ENCODE peak calls at places on chromosomes 5 and 9, in five cellular contexts. One of them, this sample, is unnamed.

GRCh38 chr9:122095010-122095767 is 2.1 kb upstream of the TTLL11 start:
- DNase-seq in left ventricle myocardium inferior: no peak
- DNase-seq in esophagus squamous epithelium: no peak
- DNase-seq in prostate gland: peak; percentile 34
- DNase-seq in fibroblast of lung: peak; percentile 44
- DNase-seq in this sample: peak; percentile 72

GRCh38 chr5:35393901-35394300 is 163.6 kb upstream of the PRLR start:
- DNase-seq in left ventricle myocardium inferior: no peak
- DNase-seq in esophagus squamous epithelium: no peak
- DNase-seq in prostate gland: no peak
- DNase-seq in fibroblast of lung: no peak
- DNase-seq in this sample: no peak

GRCh38 chr5:51391175-51391574 is 7.9 kb downstream of the ISL1 start:
- DNase-seq in left ventricle myocardium inferior: no peak
- DNase-seq in esophagus squamous epithelium: no peak
- DNase-seq in prostate gland: no peak
- DNase-seq in fibroblast of lung: no peak
- DNase-seq in this sample: no peak

GRCh38 chr5:93603711-93604118 is 20.7 kb downstream of the NR2F1 start:
- DNase-seq in left ventricle myocardium inferior: no peak
- DNase-seq in esophagus squamous epithelium: no peak
- DNase-seq in prostate gland: no peak
- DNase-seq in fibroblast of lung: peak; percentile 51
- DNase-seq in this sample: no peak

GRCh38 chr9:37746448-37747270 is 6.9 kb upstream of the TRMT10B start:
- DNase-seq in left ventricle myocardium inferior: no peak
- DNase-seq in esophagus squamous epithelium: no peak
- DNase-seq in prostate gland: no peak
- DNase-seq in fibroblast of lung: peak; percentile 55
- DNase-seq in this sample: no peak

GRCh38 chr9:76456202-76456926 is 2.6 kb upstream of the GCNT1 start:
- DNase-seq in left ventricle myocardium inferior: no peak
- DNase-seq in esophagus squamous epithelium: no peak
- DNase-seq in prostate gland: peak; percentile 31
- DNase-seq in fibroblast of lung: peak; percentile 73
- DNase-seq in this sample: peak; percentile 50

GRCh38 chr9:135310134-135310533 is 169.4 kb upstream of the PPP1R26 start:
- DNase-seq in left ventricle myocardium inferior: no peak
- DNase-seq in esophagus squamous epithelium: no peak
- DNase-seq in prostate gland: no peak
- DNase-seq in fibroblast of lung: no peak
- DNase-seq in this sample: no peak

GRCh38 chr5:60196382-60197113 is 303.0 kb upstream of the PDE4D start:
- DNase-seq in left ventricle myocardium inferior: no peak
- DNase-seq in esophagus squamous epithelium: no peak
- DNase-seq in prostate gland: peak; percentile 47
- DNase-seq in fibroblast of lung: peak; percentile 96
- DNase-seq in this sample: peak; percentile 99

GRCh38 chr9:117705386-117705785 is 1.2 kb downstream of the TLR4 start:
- DNase-seq in left ventricle myocardium inferior: no peak
- DNase-seq in esophagus squamous epithelium: no peak
- DNase-seq in prostate gland: no peak
- DNase-seq in fibroblast of lung: no peak
- DNase-seq in this sample: no peak

GRCh38 chr5:10786835-10787234 is 25.8 kb upstream of the DAP start:
- DNase-seq in left ventricle myocardium inferior: no peak
- DNase-seq in esophagus squamous epithelium: no peak
- DNase-seq in prostate gland: no peak
- DNase-seq in fibroblast of lung: no peak
- DNase-seq in this sample: no peak

GRCh38 chr5:64165500-64166200 is at the start of gene RNF180:
- DNase-seq in left ventricle myocardium inferior: peak; percentile 56
- DNase-seq in esophagus squamous epithelium: no peak
- DNase-seq in prostate gland: peak; percentile 30
- DNase-seq in fibroblast of lung: peak; percentile 51
- DNase-seq in this sample: peak; percentile 39

GRCh38 chr9:95048225-95049087 is 269.1 kb downstream of the FANCC start:
- DNase-seq in left ventricle myocardium inferior: peak; percentile 75
- DNase-seq in esophagus squamous epithelium: no peak
- DNase-seq in prostate gland: peak; percentile 79
- DNase-seq in fibroblast of lung: peak; percentile 58
- DNase-seq in this sample: no peak

GRCh38 chr9:94922098-94922607 is 195.7 kb downstream of the AOPEP start:
- DNase-seq in left ventricle myocardium inferior: no peak
- DNase-seq in esophagus squamous epithelium: no peak
- DNase-seq in prostate gland: peak; percentile 77
- DNase-seq in fibroblast of lung: peak; percentile 100
- DNase-seq in this sample: peak; percentile 97

GRCh38 chr5:68518286-68518685 is 302.7 kb downstream of the PIK3R1 start:
- DNase-seq in left ventricle myocardium inferior: no peak
- DNase-seq in esophagus squamous epithelium: no peak
- DNase-seq in prostate gland: no peak
- DNase-seq in fibroblast of lung: no peak
- DNase-seq in this sample: no peak

GRCh38 chr5:175765858-175766257 is 105.5 kb upstream of the CPLX2 start:
- DNase-seq in left ventricle myocardium inferior: no peak
- DNase-seq in esophagus squamous epithelium: no peak
- DNase-seq in prostate gland: no peak
- DNase-seq in fibroblast of lung: no peak
- DNase-seq in this sample: no peak

GRCh38 chr5:110852053-110852452 is 113.2 kb downstream of the SLC25A46 start:
- DNase-seq in left ventricle myocardium inferior: no peak
- DNase-seq in esophagus squamous epithelium: no peak
- DNase-seq in prostate gland: no peak
- DNase-seq in fibroblast of lung: no peak
- DNase-seq in this sample: no peak

GRCh38 chr5:175202461-175203065 is 241.4 kb downstream of the DRD1 start:
- DNase-seq in left ventricle myocardium inferior: no peak
- DNase-seq in esophagus squamous epithelium: no peak
- DNase-seq in prostate gland: no peak
- DNase-seq in fibroblast of lung: peak; percentile 82
- DNase-seq in this sample: no peak

GRCh38 chr9:41229408-41230401 is 40.6 kb upstream of the ZNG1F start:
- DNase-seq in left ventricle myocardium inferior: no peak
- DNase-seq in esophagus squamous epithelium: no peak
- DNase-seq in prostate gland: no peak
- DNase-seq in fibroblast of lung: peak; percentile 35
- DNase-seq in this sample: no peak

GRCh38 chr9:101098392-101098791 is 69.9 kb downstream of the PLPPR1 start:
- DNase-seq in left ventricle myocardium inferior: no peak
- DNase-seq in esophagus squamous epithelium: no peak
- DNase-seq in prostate gland: no peak
- DNase-seq in fibroblast of lung: no peak
- DNase-seq in this sample: no peak

GRCh38 chr9:15417626-15418025 is 5.0 kb upstream of the SNAPC3 start:
- DNase-seq in left ventricle myocardium inferior: no peak
- DNase-seq in esophagus squamous epithelium: no peak
- DNase-seq in prostate gland: no peak
- DNase-seq in fibroblast of lung: no peak
- DNase-seq in this sample: no peak

GRCh38 chr5:98940586-98940985 is 11.8 kb upstream of the CHD1 start:
- DNase-seq in left ventricle myocardium inferior: no peak
- DNase-seq in esophagus squamous epithelium: no peak
- DNase-seq in prostate gland: no peak
- DNase-seq in fibroblast of lung: peak; percentile 71
- DNase-seq in this sample: no peak

GRCh38 chr5:64156276-64156675 is 9.4 kb upstream of the RNF180 start:
- DNase-seq in left ventricle myocardium inferior: no peak
- DNase-seq in esophagus squamous epithelium: no peak
- DNase-seq in prostate gland: no peak
- DNase-seq in fibroblast of lung: no peak
- DNase-seq in this sample: no peak

GRCh38 chr9:13550519-13550918 is 271.0 kb upstream of the MPDZ start:
- DNase-seq in left ventricle myocardium inferior: no peak
- DNase-seq in esophagus squamous epithelium: no peak
- DNase-seq in prostate gland: no peak
- DNase-seq in fibroblast of lung: no peak
- DNase-seq in this sample: no peak

DNA sequence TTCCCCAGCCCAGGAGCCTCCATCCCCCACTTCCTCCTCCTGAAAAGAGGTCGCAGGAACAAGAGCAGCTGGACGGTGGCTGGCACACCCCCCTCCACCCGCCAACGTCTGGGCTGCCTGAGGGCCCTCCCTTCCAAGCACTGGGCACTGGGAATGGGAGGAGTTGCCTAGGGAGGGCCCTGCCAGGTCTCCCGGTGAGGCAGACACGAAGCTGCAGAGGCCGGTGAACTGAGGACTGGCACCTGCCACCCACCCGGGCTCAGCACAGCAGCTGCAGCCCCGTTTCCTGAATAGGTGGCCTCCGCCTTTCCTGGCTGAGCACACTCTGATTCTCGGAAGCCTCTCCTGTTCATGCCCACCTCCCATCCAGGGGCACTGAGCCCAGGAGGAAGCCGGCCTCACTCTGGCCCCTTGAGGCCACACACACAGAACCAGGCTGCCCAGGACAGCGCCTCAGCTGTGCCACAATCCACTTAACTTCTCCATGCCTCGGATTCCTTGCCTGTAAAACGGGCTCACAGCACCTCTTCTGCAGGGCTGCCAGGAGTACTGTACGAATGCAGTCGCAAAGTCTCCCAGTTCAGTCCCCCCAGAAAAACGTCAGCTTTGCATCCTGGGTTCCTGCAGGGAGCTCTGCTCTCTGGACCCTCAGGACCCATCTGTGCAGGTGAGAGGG is 1.3 kb downstream of the NPDC1 start:
- DNase-seq in left ventricle myocardium inferior: no peak
- DNase-seq in esophagus squamous epithelium: no peak
- DNase-seq in prostate gland: no peak
- DNase-seq in fibroblast of lung: no peak
- DNase-seq in this sample: no peak
- H3K27me3 ChIP-seq in left ventricle myocardium inferior: peaks cover 30% of the 10 kb centered on the region
- H3K27me3 ChIP-seq in esophagus squamous epithelium: peaks cover 17% of the 10 kb centered on the region
- H3K27me3 ChIP-seq in prostate gland: no peaks in the 10 kb centered on the region
- H3K27me3 ChIP-seq in fibroblast of lung: no peaks in the 10 kb centered on the region
- H3K27me3 ChIP-seq in this sample: peaks cover 10% of the 10 kb centered on the region

GRCh38 chr9:124859803-124860581 is 1.8 kb downstream of the RPL35 start:
- DNase-seq in left ventricle myocardium inferior: no peak
- DNase-seq in esophagus squamous epithelium: no peak
- DNase-seq in prostate gland: no peak
- DNase-seq in fibroblast of lung: no peak
- DNase-seq in this sample: no peak

GRCh38 chr9:124858330-124859046 is 3.3 kb downstream of the RPL35 start:
- DNase-seq in left ventricle myocardium inferior: no peak
- DNase-seq in esophagus squamous epithelium: no peak
- DNase-seq in prostate gland: no peak
- DNase-seq in fibroblast of lung: no peak
- DNase-seq in this sample: no peak

GRCh38 chr9:124861342-124862229 is at the start of the genes ARPC5L and RPL35:
- DNase-seq in left ventricle myocardium inferior: peak; percentile 94
- DNase-seq in esophagus squamous epithelium: peak; percentile 82
- DNase-seq in prostate gland: peak; percentile 94
- DNase-seq in fibroblast of lung: peak; percentile 92
- DNase-seq in this sample: peak; percentile 89

GRCh38 chr9:124860582-124861341 is 995 bp downstream of the RPL35 start:
- DNase-seq in left ventricle myocardium inferior: no peak
- DNase-seq in esophagus squamous epithelium: no peak
- DNase-seq in prostate gland: no peak
- DNase-seq in fibroblast of lung: no peak
- DNase-seq in this sample: no peak

DNA sequence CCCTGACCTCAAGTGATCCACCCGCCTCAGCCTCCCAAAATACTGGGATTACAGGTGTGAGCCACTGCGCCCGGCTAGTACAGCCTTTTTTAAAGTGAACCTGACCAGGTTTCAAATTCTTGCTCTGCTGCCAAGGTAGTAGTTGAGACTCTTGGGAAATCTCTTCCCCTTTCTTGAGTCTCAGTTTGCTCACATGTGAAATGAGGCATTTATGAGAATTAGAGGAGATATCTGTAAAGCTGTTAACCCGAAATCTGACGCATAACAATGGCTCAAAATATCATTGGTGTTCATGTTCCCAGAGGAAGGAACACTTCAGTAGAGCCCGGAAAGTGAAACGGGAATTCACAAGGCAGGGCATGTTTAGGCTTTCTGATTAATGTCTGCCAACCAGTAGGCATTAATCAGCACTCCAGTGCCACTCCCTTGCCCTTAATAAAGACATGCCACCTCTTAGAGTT is 1.5 kb downstream of the ARPC5L start:
- DNase-seq in left ventricle myocardium inferior: no peak
- DNase-seq in esophagus squamous epithelium: no peak
- DNase-seq in prostate gland: peak; percentile 49
- DNase-seq in fibroblast of lung: no peak
- DNase-seq in this sample: no peak
- H3K4me3 ChIP-seq in left ventricle myocardium inferior: peak overlapping the region; percentile 94
- H3K4me3 ChIP-seq in esophagus squamous epithelium: peak overlapping the region; percentile 99
- H3K4me3 ChIP-seq in prostate gland: no peak overlapping the region
- H3K4me3 ChIP-seq in fibroblast of lung: no peak overlapping the region
- H3K4me3 ChIP-seq in this sample: no peak overlapping the region

DNA sequence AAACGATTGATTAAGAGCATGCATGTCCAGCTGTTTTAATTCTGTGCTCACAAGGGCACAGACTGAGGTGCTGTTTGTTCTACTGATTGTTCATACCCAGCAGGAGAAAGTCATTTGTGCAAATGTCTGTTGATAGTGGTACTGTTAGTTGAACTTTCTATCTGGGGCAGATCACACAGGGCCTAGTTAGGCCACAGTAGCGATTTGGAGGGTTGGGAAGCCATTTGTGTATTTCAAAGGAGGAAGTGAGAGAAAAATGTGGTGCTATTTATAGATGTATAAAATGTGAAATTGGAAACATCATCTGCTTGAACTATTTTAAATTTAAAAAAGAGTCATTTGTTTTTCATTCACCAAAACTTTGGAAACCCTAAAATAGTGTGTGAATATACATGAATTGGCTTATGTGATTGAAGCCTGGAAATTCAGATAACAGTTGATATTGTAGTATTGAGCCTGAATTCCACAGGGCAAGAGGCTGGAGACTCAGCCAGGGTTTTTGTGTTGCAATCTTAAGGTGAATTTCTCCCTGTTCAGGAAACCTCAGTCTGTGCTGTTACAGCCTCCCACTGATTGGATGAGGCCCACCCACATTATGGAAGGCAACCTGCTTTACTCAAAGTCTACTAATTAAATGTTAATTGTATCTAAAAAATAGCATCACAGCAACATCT is 162.0 kb upstream of the CDKN2B start:
- DNase-seq in left ventricle myocardium inferior: no peak
- DNase-seq in esophagus squamous epithelium: no peak
- DNase-seq in prostate gland: no peak
- DNase-seq in fibroblast of lung: no peak
- DNase-seq in this sample: no peak
- H3K27me3 ChIP-seq in left ventricle myocardium inferior: no peaks in the 10 kb centered on the region
- H3K27me3 ChIP-seq in esophagus squamous epithelium: no peaks in the 10 kb centered on the region
- H3K27me3 ChIP-seq in prostate gland: no peaks in the 10 kb centered on the region
- H3K27me3 ChIP-seq in fibroblast of lung: no peaks in the 10 kb centered on the region
- H3K27me3 ChIP-seq in this sample: no peaks in the 10 kb centered on the region

GRCh38 chr9:109797509-109797908 is 17.5 kb downstream of the PALM2AKAP2 start:
- DNase-seq in left ventricle myocardium inferior: no peak
- DNase-seq in esophagus squamous epithelium: no peak
- DNase-seq in prostate gland: no peak
- DNase-seq in fibroblast of lung: no peak
- DNase-seq in this sample: no peak

GRCh38 chr9:109801484-109801883 is 21.5 kb downstream of the PALM2AKAP2 start:
- DNase-seq in left ventricle myocardium inferior: peak; percentile 33
- DNase-seq in esophagus squamous epithelium: no peak
- DNase-seq in prostate gland: no peak
- DNase-seq in fibroblast of lung: no peak
- DNase-seq in this sample: no peak

GRCh38 chr9:109799141-109799540 is 19.1 kb downstream of the PALM2AKAP2 start:
- DNase-seq in left ventricle myocardium inferior: no peak
- DNase-seq in esophagus squamous epithelium: no peak
- DNase-seq in prostate gland: no peak
- DNase-seq in fibroblast of lung: no peak
- DNase-seq in this sample: no peak

GRCh38 chr9:109802491-109802890 is 22.5 kb downstream of the PALM2AKAP2 start:
- DNase-seq in left ventricle myocardium inferior: no peak
- DNase-seq in esophagus squamous epithelium: no peak
- DNase-seq in prostate gland: no peak
- DNase-seq in fibroblast of lung: no peak
- DNase-seq in this sample: no peak

GRCh38 chr9:109799792-109800191 is 19.8 kb downstream of the PALM2AKAP2 start:
- DNase-seq in left ventricle myocardium inferior: no peak
- DNase-seq in esophagus squamous epithelium: no peak
- DNase-seq in prostate gland: no peak
- DNase-seq in fibroblast of lung: peak; percentile 88
- DNase-seq in this sample: peak; percentile 75
- H3K4me3 ChIP-seq in left ventricle myocardium inferior: no peak overlapping the region
- H3K4me3 ChIP-seq in esophagus squamous epithelium: no peak overlapping the region
- H3K4me3 ChIP-seq in prostate gland: no peak overlapping the region
- H3K4me3 ChIP-seq in fibroblast of lung: no peak overlapping the region
- H3K4me3 ChIP-seq in this sample: no peak overlapping the region